ENCODE peak calls at places on chromosomes 12 and 14, in six cellular contexts. H is GM12878, K is HepG2, F is K562, R is WTC11, L is H1. N is an unnamed sample.

GRCh38 chr14:103748539-103748867 is 32.9 kb downstream of the ZFYVE21 start:
- DNase-seq in H (no peak), K (no peak), F (no peak), R (no peak), L (no peak), N (no peak)

GRCh38 chr14:68663385-68664076 is 129.3 kb downstream of the ZFP36L1 start:
- DNase-seq in H (peak; percentile 77), K (no peak), F (no peak), R (no peak), L (no peak), N (no peak)

GRCh38 chr14:55332654-55333570 is 61.7 kb downstream of the FBXO34 start:
- DNase-seq in H (no peak), K (no peak), F (peak; percentile 47), R (no peak), L (no peak), N (no peak)

GRCh38 chr12:546265-546919 is 86.7 kb downstream of the B4GALNT3 start:
- DNase-seq in H (no peak), K (no peak), F (no peak), R (no peak), L (no peak), N (peak; percentile 38)

GRCh38 chr14:78227466-78228077 is 57.4 kb downstream of the NRXN3 start:
- DNase-seq in H (no peak), K (no peak), F (peak; percentile 11), R (peak; percentile 17), L (no peak), N (peak; percentile 55)

GRCh38 chr12:6369916-6370575 is 5.3 kb downstream of the SCNN1A start:
- DNase-seq in H (no peak), K (no peak), F (no peak), R (no peak), L (no peak), N (no peak)

GRCh38 chr14:83529531-83529930 is 1995.9 kb upstream of the SEL1L start:
- DNase-seq in H (no peak), K (no peak), F (no peak), R (no peak), L (no peak), N (no peak)

GRCh38 chr14:62763951-62764350 is 281.3 kb downstream of the KCNH5 start:
- DNase-seq in H (no peak), K (no peak), F (no peak), R (no peak), L (no peak), N (no peak)

GRCh38 chr12:120215357-120215735 is 14.4 kb upstream of the RPLP0 start:
- DNase-seq in H (no peak), K (no peak), F (no peak), R (no peak), L (no peak), N (no peak)

GRCh38 chr12:32896438-32897275 is at the start of gene PKP2:
- DNase-seq in H (no peak), K (peak; percentile 80), F (peak; percentile 75), R (peak; percentile 85), L (peak; percentile 70), N (peak; percentile 89)

GRCh38 chr12:94263011-94263786 is 114.8 kb downstream of the PLXNC1 start:
- DNase-seq in H (peak; percentile 76), K (no peak), F (peak; percentile 20), R (no peak), L (no peak), N (peak; percentile 42)

GRCh38 chr12:62426095-62426488 is 40.5 kb upstream of the MON2 start:
- DNase-seq in H (no peak), K (no peak), F (no peak), R (no peak), L (no peak), N (no peak)

GRCh38 chr12:76300297-76300665 is 47.9 kb downstream of the BBS10 start:
- DNase-seq in H (no peak), K (no peak), F (no peak), R (no peak), L (no peak), N (no peak)

GRCh38 chr12:49264466-49264872 is 413 bp upstream of the TUBA1C start:
- DNase-seq in H (no peak), K (no peak), F (no peak), R (no peak), L (no peak), N (no peak)

GRCh38 chr12:31431721-31432120 is 105.8 kb upstream of the SINHCAF start:
- DNase-seq in H (no peak), K (peak; percentile 15), F (no peak), R (no peak), L (no peak), N (no peak)

GRCh38 chr12:8088574-8088973 is 6.5 kb downstream of the NECAP1 start:
- DNase-seq in H (no peak), K (no peak), F (no peak), R (no peak), L (no peak), N (no peak)

GRCh38 chr12:124475295-124476010 is 92.0 kb downstream of the NCOR2 start:
- DNase-seq in H (no peak), K (no peak), F (no peak), R (no peak), L (no peak), N (no peak)

GRCh38 chr12:129001-129400 is 62.4 kb downstream of the IQSEC3 start:
- DNase-seq in H (no peak), K (no peak), F (no peak), R (no peak), L (no peak), N (no peak)

GRCh38 chr14:94144765-94145164 is 15.4 kb upstream of the IFI27L2 start:
- DNase-seq in H (no peak), K (no peak), F (no peak), R (peak; percentile 27), L (no peak), N (peak; percentile 47)
- TF ChIP-seq CREB1 in H (no peak), K (no peak), F (no peak), R (no peak), L (no peak), N (no peak)

DNA sequence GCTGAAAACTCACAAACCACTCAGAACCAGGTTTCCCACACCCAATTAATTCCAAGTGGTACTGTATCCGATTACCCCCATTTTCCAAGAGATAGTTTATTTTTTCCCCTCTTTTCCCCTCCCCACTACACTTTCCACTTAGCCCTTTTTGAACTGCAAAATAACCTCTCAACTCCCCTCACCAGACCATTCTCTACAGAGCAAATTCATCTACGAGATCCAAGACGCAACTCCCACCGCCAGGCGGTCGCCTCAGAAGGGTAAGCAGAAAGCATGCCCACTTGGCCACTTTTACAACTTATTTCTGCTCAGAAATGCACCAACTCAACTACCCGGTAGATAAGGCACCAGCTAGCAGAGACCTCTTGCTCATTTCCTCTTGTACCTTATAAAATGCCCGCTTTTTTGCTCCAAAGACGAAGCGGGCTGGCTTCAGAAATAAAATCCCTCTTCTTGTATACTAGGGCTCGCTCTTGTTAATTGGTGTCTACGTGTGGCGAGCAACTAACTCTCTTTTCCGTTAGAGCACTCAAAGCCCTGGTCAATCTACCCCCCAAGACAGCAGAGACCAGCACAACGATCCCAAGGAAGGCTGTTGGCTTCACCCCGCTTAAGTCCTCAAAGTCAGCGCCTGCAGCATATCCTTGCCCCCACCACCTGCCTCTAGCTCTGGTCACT is 910 bp upstream of the SRP54 start:
- DNase-seq in H (no peak), K (no peak), F (peak; percentile 53), R (peak; percentile 21), L (no peak), N (peak; percentile 43)
- TF ChIP-seq CREB1 in H (no peak), K (no peak), F (no peak), R (no peak), L (no peak), N (no peak)

GRCh38 chr12:20063116-20063515 is 305.2 kb upstream of the PDE3A start:
- DNase-seq in H (no peak), K (no peak), F (no peak), R (no peak), L (no peak), N (no peak)

GRCh38 chr12:20058068-20058467 is 310.3 kb upstream of the PDE3A start:
- DNase-seq in H (no peak), K (no peak), F (no peak), R (no peak), L (no peak), N (no peak)

DNA sequence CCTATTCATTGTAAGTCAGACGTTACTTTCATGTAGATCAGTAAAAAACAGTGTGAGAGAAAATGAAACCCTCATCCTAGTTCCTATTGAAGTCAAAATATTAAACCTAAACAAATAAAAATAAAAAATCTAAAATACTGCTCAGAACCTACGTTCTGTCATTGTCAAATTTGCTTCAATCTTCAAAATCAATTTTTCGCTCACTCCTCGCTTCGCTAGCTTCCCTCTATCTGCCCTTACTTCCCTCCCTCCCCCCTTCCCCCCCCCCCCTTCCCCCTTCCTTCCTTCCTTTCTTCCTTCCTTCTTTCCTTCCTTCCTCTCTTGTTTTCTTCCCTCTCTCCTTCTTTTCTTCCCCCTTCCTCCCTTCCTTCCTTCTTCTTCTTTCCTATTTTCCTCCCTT is 310.9 kb upstream of the PDE3A start:
- DNase-seq in H (no peak), K (no peak), F (no peak), R (no peak), L (no peak), N (no peak)
- TF ChIP-seq CREB1 in H (no peak), K (no peak), F (no peak), R (no peak), L (no peak), N (no peak)

DNA sequence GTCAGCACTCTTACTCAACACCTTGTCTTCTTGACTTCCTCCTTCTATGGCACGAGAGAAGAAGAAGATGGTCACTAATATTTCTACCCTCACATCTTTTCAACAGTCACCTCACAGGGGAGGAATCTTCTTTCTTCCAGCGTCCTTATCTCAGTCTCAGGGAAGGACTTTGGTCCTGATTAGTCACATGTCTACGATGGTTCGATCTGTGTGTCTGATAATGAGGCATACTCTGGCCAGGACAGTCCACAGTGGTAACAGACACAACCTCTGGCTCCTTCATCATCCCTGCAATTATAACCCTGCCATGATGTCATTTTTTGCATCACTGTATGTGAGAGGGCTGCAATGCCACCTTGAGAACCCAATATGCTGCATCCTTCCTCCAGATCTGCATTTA is 15.9 kb downstream of the RGS6 start:
- DNase-seq in H (no peak), K (no peak), F (no peak), R (no peak), L (no peak), N (no peak)
- TF ChIP-seq CREB1 in H (peak; percentile 35), K (no peak), F (no peak), R (no peak), L (no peak), N (no peak)

GRCh38 chr14:101183376-101184103 is 280.0 kb upstream of the RTL1 start:
- DNase-seq in H (no peak), K (peak; percentile 36), F (peak; percentile 29), R (peak; percentile 86), L (peak; percentile 15), N (peak; percentile 87)
- TF ChIP-seq CREB1 in H (no peak), K (no peak), F (no peak), R (no peak), L (peak; percentile 34), N (no peak)

DNA sequence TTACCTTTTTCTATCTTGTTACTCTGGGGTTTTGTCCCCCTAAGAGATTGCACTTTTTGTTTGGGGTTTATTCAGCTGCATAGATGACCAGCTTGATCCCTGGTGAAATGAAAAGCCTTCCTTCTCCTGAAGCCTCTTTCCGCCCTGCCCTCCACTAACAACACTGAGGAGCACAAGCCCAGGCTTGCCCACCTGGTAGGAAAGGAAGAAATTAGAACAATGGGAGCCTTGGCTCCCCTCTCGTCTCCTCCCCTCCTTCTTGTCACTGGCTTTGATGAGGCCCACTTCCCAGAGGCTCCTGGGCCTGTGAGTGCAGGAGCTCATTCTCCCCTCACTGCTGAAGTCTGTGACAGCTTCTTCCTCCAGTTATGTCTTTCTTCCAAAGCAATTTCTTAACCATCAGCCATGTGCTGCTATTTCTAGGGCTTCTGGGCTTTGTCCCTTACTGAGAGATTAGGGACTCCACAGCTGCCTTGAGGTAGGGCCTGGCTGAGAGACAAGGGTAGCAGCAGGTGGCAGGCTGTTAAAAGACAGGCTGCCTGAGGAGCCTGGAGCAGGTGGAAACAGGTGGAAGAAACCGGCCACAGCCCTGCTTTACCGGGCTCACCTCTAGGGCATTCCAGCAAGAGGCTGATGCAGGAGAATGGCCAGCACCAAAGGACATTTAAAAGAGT is 53.7 kb upstream of the SRSF5 start:
- DNase-seq in H (no peak), K (no peak), F (no peak), R (peak; percentile 75), L (no peak), N (peak; percentile 86)
- TF ChIP-seq CREB1 in H (no peak), K (no peak), F (no peak), R (no peak), L (no peak), N (no peak)

N was measured in GM23338.